ENCODE peak calls at places on chromosomes 1 and 21, in six cellular contexts. P is neuronal stem cell, X is right atrium auricular region, U is H9, C is SJSA1, M is lung. R is an unnamed sample. For H3K4me1, the result is how much of the 10 kb centered on the place peaks cover.

GRCh38 chr1:59486595-59486994 is 189.7 kb downstream of the FGGY start:
- DNase-seq in P (no peak), X (no peak), U (no peak), C (no peak), M (no peak), R (no peak)

GRCh38 chr1:44276901-44277300 is 63.6 kb downstream of the DMAP1 start:
- DNase-seq in P (no peak), X (no peak), U (no peak), C (no peak), M (no peak), R (no peak)

GRCh38 chr21:25396135-25396711 is 211.1 kb downstream of the MRPL39 start:
- DNase-seq in P (no peak), X (no peak), U (no peak), C (no peak), M (no peak), R (no peak)

GRCh38 chr1:54781023-54781723 is 16.9 kb upstream of the PARS2 start:
- DNase-seq in P (no peak), X (no peak), U (peak), C (no peak), M (no peak), R (no peak)

GRCh38 chr1:197725044-197725443 is 50.2 kb downstream of the DENND1B start:
- DNase-seq in P (peak), X (no peak), U (no peak), C (no peak), M (no peak), R (no peak)

GRCh38 chr21:27498025-27498424 is 531.1 kb upstream of the ADAMTS5 start:
- DNase-seq in P (no peak), X (no peak), U (no peak), C (no peak), M (no peak), R (no peak)

GRCh38 chr1:184359909-184360308 is 26.9 kb upstream of the C1orf21 start:
- DNase-seq in P (no peak), X (no peak), U (no peak), C (no peak), M (no peak), R (no peak)

GRCh38 chr1:205301220-205301821 is 20.2 kb downstream of the NUAK2 start:
- DNase-seq in P (peak), X (no peak), U (peak), C (peak), M (peak), R (peak)

GRCh38 chr21:28773036-28773435 is 219.6 kb downstream of the LTN1 start:
- DNase-seq in P (no peak), X (no peak), U (no peak), C (no peak), M (no peak), R (no peak)

GRCh38 chr1:241749041-241749798 is 97.1 kb downstream of the WDR64 start:
- DNase-seq in P (no peak), X (no peak), U (no peak), C (no peak), M (no peak), R (no peak)

GRCh38 chr1:17538010-17538409 is 1.5 kb upstream of the ARHGEF10L start:
- DNase-seq in P (no peak), X (no peak), U (no peak), C (no peak), M (no peak), R (no peak)

GRCh38 chr1:98651116-98651625 is 10.3 kb upstream of the SNX7 start:
- DNase-seq in P (no peak), X (no peak), U (peak), C (no peak), M (no peak), R (no peak)

GRCh38 chr1:93690341-93690740 is 8.7 kb upstream of the BCAR3 start:
- DNase-seq in P (no peak), X (no peak), U (no peak), C (no peak), M (no peak), R (no peak)

GRCh38 chr1:93683234-93683633 is 1.6 kb upstream of the BCAR3 start:
- DNase-seq in P (no peak), X (no peak), U (no peak), C (no peak), M (no peak), R (no peak)

GRCh38 chr1:93689521-93690223 is 8.0 kb upstream of the BCAR3 start:
- DNase-seq in P (no peak), X (no peak), U (no peak), C (no peak), M (no peak), R (no peak)

GRCh38 chr1:93685918-93686317 is 4.3 kb upstream of the BCAR3 start:
- DNase-seq in P (no peak), X (no peak), U (no peak), C (no peak), M (no peak), R (no peak)

DNA sequence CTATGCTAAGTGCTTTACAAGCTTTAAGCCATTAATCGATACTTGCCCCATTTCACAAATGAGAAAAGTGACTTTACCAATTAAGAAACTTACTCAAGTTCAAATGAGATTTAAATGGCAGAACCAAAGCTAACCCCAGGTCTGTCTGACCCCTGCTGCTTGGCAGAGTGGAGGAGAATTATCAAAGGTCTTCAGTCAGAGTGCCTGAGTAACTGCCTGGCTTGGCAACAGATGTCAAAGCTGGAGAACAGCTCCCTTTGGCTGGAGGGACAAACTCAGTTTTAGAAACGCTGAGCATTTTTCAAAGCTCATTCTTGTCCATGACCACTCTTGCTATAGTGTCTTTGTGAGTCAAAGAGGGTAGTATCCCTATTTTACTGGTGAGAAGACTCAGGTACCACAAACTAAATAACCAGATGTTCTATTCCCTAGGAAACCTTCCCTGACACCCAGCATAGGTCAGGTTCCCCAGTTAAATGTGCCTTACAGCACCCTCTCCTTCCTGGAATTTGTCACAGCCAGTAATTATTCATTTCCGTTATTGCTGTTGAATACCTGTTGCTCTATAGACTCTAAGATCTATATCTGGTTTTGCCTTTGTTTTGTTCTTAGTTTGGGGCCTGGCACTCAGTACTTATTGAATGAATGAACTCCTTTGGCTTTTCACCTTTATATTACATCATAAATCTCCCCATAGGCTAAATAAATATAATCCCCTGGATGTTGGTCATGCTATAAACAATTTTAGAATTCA is 5.0 kb upstream of the BCAR3 start:
- DNase-seq in P (no peak), X (no peak), U (no peak), C (no peak), M (no peak), R (no peak)
- H3K4me1 ChIP-seq in P (under half), X (under half), U (under half), C (under half), M (under half), R (under half)

DNA sequence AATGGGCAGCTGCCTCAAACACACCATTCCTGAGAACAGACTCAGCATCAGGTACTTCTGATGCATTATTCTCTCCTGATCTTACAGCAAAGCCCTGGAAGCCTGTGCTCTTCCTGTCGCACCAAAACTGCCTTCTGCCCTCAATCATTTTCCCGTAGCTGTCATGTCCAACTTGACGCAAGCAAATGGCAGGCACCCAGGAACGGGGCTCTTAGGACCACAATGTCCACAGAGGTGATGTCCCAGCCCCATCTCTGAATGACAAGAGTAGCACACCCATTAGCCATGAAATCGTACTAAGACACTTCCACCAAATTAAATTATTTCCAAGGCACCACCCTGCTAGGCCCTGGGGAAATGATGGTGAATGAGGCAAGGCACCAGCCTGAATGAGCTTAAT is 47.1 kb downstream of the PTPN14 start:
- DNase-seq in P (no peak), X (no peak), U (no peak), C (no peak), M (no peak), R (no peak)
- H3K4me1 ChIP-seq in P (under half), X (under half), U (under half), C (under half), M (under half), R (under half)

GRCh38 chr1:167223144-167224103 is 2.7 kb downstream of the POU2F1 start:
- DNase-seq in P (no peak), X (no peak), U (no peak), C (no peak), M (no peak), R (no peak)
- H3K4me1 ChIP-seq in P (under half), X (under half), U (under half), C (under half), M (under half), R (under half)

DNA sequence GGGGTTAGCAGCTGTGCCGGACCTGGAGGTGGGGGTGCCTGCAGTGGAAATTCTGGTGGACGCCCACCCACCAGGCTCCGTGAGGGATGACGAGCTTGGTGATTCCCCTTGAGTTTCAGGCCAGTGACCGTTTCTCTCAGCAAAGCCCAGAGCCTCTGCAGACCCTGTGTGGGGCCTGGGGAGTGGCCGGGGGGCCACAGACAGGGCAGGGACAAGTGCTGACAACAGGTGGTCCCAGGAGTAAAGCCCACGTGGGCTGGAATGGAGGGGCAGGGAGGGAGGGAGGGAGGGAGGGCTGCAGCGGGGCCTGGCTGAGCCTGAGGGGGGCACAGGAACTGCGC is 52.8 kb downstream of the COL18A1 start:
- DNase-seq in P (no peak), X (no peak), U (no peak), C (no peak), M (no peak), R (no peak)
- H3K4me1 ChIP-seq in P (under half), X (under half), U (under half), C (under half), M (under half), R (under half)

GRCh38 chr1:2302292-2302925 is 74.3 kb downstream of the SKI start:
- DNase-seq in P (no peak), X (no peak), U (no peak), C (no peak), M (no peak), R (no peak)

GRCh38 chr1:2303781-2304180 is 75.7 kb downstream of the SKI start:
- DNase-seq in P (no peak), X (no peak), U (no peak), C (no peak), M (no peak), R (no peak)

GRCh38 chr1:2304921-2305681 is 77.0 kb downstream of the SKI start:
- DNase-seq in P (no peak), X (no peak), U (no peak), C (no peak), M (no peak), R (no peak)

GRCh38 chr1:2303016-2303775 is 75.1 kb downstream of the SKI start:
- DNase-seq in P (no peak), X (no peak), U (no peak), C (no peak), M (no peak), R (no peak)

DNA sequence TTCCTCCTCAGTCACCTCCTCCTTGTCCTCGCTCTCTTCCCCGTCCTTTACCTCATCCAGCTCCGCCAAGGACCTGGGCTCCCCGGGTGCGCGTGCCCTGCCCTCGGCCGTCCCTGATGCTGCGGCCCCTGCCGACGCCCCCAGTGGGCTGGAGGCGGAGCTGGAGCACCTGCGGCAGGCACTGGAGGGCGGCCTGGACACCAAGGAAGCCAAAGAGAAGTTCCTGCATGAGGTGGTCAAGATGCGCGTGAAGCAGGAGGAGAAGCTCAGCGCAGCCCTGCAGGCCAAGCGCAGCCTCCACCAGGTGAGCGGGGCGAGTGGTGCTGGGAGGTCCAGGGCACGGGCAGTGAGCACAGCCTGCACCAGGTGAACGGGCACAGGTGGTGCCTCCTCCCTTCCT is 76.2 kb downstream of the SKI start:
- DNase-seq in P (no peak), X (no peak), U (no peak), C (no peak), M (no peak), R (no peak)
- H3K4me1 ChIP-seq in P (under half), X (under half), U (under half), C (under half), M (under half), R (under half)

GRCh38 chr1:89911186-89911976 is 83.5 kb upstream of the ZNF326 start:
- DNase-seq in P (no peak), X (no peak), U (peak), C (no peak), M (no peak), R (no peak)

GRCh38 chr1:89908993-89909436 is 85.9 kb upstream of the ZNF326 start:
- DNase-seq in P (no peak), X (no peak), U (no peak), C (no peak), M (no peak), R (no peak)

GRCh38 chr1:89912073-89912472 is 82.8 kb upstream of the ZNF326 start:
- DNase-seq in P (no peak), X (no peak), U (no peak), C (no peak), M (no peak), R (no peak)

GRCh38 chr1:89910780-89911179 is 84.1 kb upstream of the ZNF326 start:
- DNase-seq in P (no peak), X (no peak), U (peak), C (peak), M (no peak), R (no peak)

GRCh38 chr1:89910268-89910667 is 84.6 kb upstream of the ZNF326 start:
- DNase-seq in P (no peak), X (no peak), U (no peak), C (no peak), M (no peak), R (no peak)
- H3K4me1 ChIP-seq in P (under half), X (under half), U (under half), C (half or more), M (under half), R (under half)

DNA sequence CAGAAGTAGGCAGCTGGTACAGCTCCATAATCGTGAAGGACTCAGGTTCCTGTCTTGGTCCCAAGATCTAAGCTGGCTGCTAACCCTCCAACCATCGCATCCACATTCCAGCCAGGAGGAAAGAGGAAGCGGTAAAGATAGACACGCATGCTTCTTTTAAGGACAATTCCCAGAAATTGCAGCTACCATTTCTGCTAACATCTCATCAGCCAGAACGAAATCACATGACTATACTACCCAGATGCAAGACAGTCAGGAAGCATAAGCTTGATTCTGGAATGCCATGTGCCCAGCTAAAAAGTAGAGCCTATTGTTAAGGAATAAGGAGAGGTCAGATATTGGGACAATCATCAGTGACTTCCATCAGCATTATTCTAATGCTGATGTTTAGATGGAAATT is 110.4 kb downstream of the EPHB2 start:
- DNase-seq in P (no peak), X (no peak), U (no peak), C (no peak), M (no peak), R (no peak)
- H3K4me1 ChIP-seq in P (under half), X (under half), U (under half), C (under half), M (under half), R (under half)

R was measured in mucosa of descending colon.